ENCODE peak calls at places on chromosomes 5 and 9, in six cellular contexts. One of them, this sample, is unnamed.
A peak's percentile ranks its signal among the peaks of the same experiment; 100 is the strongest.

GRCh38 chr9:86355814-86356213 is 1.6 kb upstream of the TUT7 start:
- DNase-seq in MM.1S: no peak
- DNase-seq in hepatocyte: no peak
- DNase-seq in neural progenitor cell: no peak
- DNase-seq in esophagus squamous epithelium: no peak
- DNase-seq in endodermal cell: no peak
- DNase-seq in this sample: no peak

GRCh38 chr9:95189230-95190098 is 128.0 kb downstream of the FANCC start:
- DNase-seq in MM.1S: no peak
- DNase-seq in hepatocyte: peak; percentile 71
- DNase-seq in neural progenitor cell: no peak
- DNase-seq in esophagus squamous epithelium: no peak
- DNase-seq in endodermal cell: no peak
- DNase-seq in this sample: no peak

GRCh38 chr9:86804011-86804410 is 143.3 kb downstream of the GAS1 start:
- DNase-seq in MM.1S: no peak
- DNase-seq in hepatocyte: no peak
- DNase-seq in neural progenitor cell: no peak
- DNase-seq in esophagus squamous epithelium: no peak
- DNase-seq in endodermal cell: no peak
- DNase-seq in this sample: no peak

GRCh38 chr5:180802325-180803180 is at the start of gene MGAT1:
- DNase-seq in MM.1S: peak; percentile 71
- DNase-seq in hepatocyte: peak; percentile 93
- DNase-seq in neural progenitor cell: peak; percentile 92
- DNase-seq in esophagus squamous epithelium: peak; percentile 56
- DNase-seq in endodermal cell: peak; percentile 91
- DNase-seq in this sample: peak; percentile 90

GRCh38 chr9:21833090-21833801 is 30.8 kb downstream of the MTAP start:
- DNase-seq in MM.1S: no peak
- DNase-seq in hepatocyte: no peak
- DNase-seq in neural progenitor cell: no peak
- DNase-seq in esophagus squamous epithelium: no peak
- DNase-seq in endodermal cell: no peak
- DNase-seq in this sample: no peak

GRCh38 chr9:91100878-91101450 is 260.8 kb downstream of the AUH start:
- DNase-seq in MM.1S: no peak
- DNase-seq in hepatocyte: no peak
- DNase-seq in neural progenitor cell: no peak
- DNase-seq in esophagus squamous epithelium: no peak
- DNase-seq in endodermal cell: no peak
- DNase-seq in this sample: no peak

GRCh38 chr5:74673011-74673790 is 11.8 kb upstream of the HEXB start:
- DNase-seq in MM.1S: peak; percentile 31
- DNase-seq in hepatocyte: peak; percentile 44
- DNase-seq in neural progenitor cell: peak; percentile 45
- DNase-seq in esophagus squamous epithelium: no peak
- DNase-seq in endodermal cell: no peak
- DNase-seq in this sample: no peak

GRCh38 chr9:14119694-14120514 is 194.0 kb downstream of the NFIB start:
- DNase-seq in MM.1S: no peak
- DNase-seq in hepatocyte: no peak
- DNase-seq in neural progenitor cell: no peak
- DNase-seq in esophagus squamous epithelium: no peak
- DNase-seq in endodermal cell: no peak
- DNase-seq in this sample: no peak

GRCh38 chr9:109912082-109912581 is 132.1 kb downstream of the PALM2AKAP2 start:
- DNase-seq in MM.1S: no peak
- DNase-seq in hepatocyte: no peak
- DNase-seq in neural progenitor cell: no peak
- DNase-seq in esophagus squamous epithelium: no peak
- DNase-seq in endodermal cell: no peak
- DNase-seq in this sample: no peak

GRCh38 chr9:98227883-98228282 is 27.6 kb downstream of the TBC1D2 start:
- DNase-seq in MM.1S: no peak
- DNase-seq in hepatocyte: peak; percentile 48
- DNase-seq in neural progenitor cell: peak; percentile 13
- DNase-seq in esophagus squamous epithelium: no peak
- DNase-seq in endodermal cell: no peak
- DNase-seq in this sample: no peak

GRCh38 chr9:87713278-87713989 is 12.5 kb upstream of the CTSL start:
- DNase-seq in MM.1S: no peak
- DNase-seq in hepatocyte: peak; percentile 78
- DNase-seq in neural progenitor cell: no peak
- DNase-seq in esophagus squamous epithelium: peak; percentile 19
- DNase-seq in endodermal cell: peak; percentile 50
- DNase-seq in this sample: peak; percentile 62

GRCh38 chr5:68272289-68272688 is 56.7 kb downstream of the PIK3R1 start:
- DNase-seq in MM.1S: peak; percentile 29
- DNase-seq in hepatocyte: no peak
- DNase-seq in neural progenitor cell: no peak
- DNase-seq in esophagus squamous epithelium: no peak
- DNase-seq in endodermal cell: no peak
- DNase-seq in this sample: no peak

GRCh38 chr9:110123364-110124095 is 84.4 kb downstream of the C9orf152 start:
- DNase-seq in MM.1S: no peak
- DNase-seq in hepatocyte: no peak
- DNase-seq in neural progenitor cell: no peak
- DNase-seq in esophagus squamous epithelium: no peak
- DNase-seq in endodermal cell: no peak
- DNase-seq in this sample: no peak

GRCh38 chr5:12480487-12480886 is 576.2 kb upstream of the CTNND2 start:
- DNase-seq in MM.1S: no peak
- DNase-seq in hepatocyte: no peak
- DNase-seq in neural progenitor cell: no peak
- DNase-seq in esophagus squamous epithelium: no peak
- DNase-seq in endodermal cell: no peak
- DNase-seq in this sample: no peak

GRCh38 chr9:132249123-132249522 is 87.3 kb downstream of the NTNG2 start:
- DNase-seq in MM.1S: no peak
- DNase-seq in hepatocyte: no peak
- DNase-seq in neural progenitor cell: no peak
- DNase-seq in esophagus squamous epithelium: no peak
- DNase-seq in endodermal cell: no peak
- DNase-seq in this sample: no peak

GRCh38 chr9:33263936-33264472 is 504 bp downstream of the BAG1 start:
- DNase-seq in MM.1S: peak; percentile 55
- DNase-seq in hepatocyte: peak; percentile 52
- DNase-seq in neural progenitor cell: no peak
- DNase-seq in esophagus squamous epithelium: peak; percentile 49
- DNase-seq in endodermal cell: no peak
- DNase-seq in this sample: peak; percentile 73

GRCh38 chr9:621199-621860 is 220.2 kb upstream of the DMRT1 start:
- DNase-seq in MM.1S: no peak
- DNase-seq in hepatocyte: no peak
- DNase-seq in neural progenitor cell: no peak
- DNase-seq in esophagus squamous epithelium: no peak
- DNase-seq in endodermal cell: no peak
- DNase-seq in this sample: no peak

GRCh38 chr5:55226934-55227737 is at the start of gene MCIDAS:
- DNase-seq in MM.1S: peak; percentile 84
- DNase-seq in hepatocyte: peak; percentile 76
- DNase-seq in neural progenitor cell: peak; percentile 93
- DNase-seq in esophagus squamous epithelium: no peak
- DNase-seq in endodermal cell: peak; percentile 91
- DNase-seq in this sample: peak; percentile 64

GRCh38 chr5:64487283-64487682 is 18.5 kb upstream of the RGS7BP start:
- DNase-seq in MM.1S: no peak
- DNase-seq in hepatocyte: no peak
- DNase-seq in neural progenitor cell: no peak
- DNase-seq in esophagus squamous epithelium: no peak
- DNase-seq in endodermal cell: no peak
- DNase-seq in this sample: no peak

GRCh38 chr5:109467058-109467457 is 57.3 kb upstream of the PJA2 start:
- DNase-seq in MM.1S: no peak
- DNase-seq in hepatocyte: no peak
- DNase-seq in neural progenitor cell: no peak
- DNase-seq in esophagus squamous epithelium: no peak
- DNase-seq in endodermal cell: no peak
- DNase-seq in this sample: no peak

GRCh38 chr5:40680741-40681350 is 1.1 kb downstream of the PTGER4 start:
- DNase-seq in MM.1S: no peak
- DNase-seq in hepatocyte: no peak
- DNase-seq in neural progenitor cell: peak; percentile 44
- DNase-seq in esophagus squamous epithelium: peak; percentile 27
- DNase-seq in endodermal cell: peak; percentile 79
- DNase-seq in this sample: peak; percentile 60

GRCh38 chr5:87113848-87114247 is 153.8 kb upstream of the RASA1 start:
- DNase-seq in MM.1S: no peak
- DNase-seq in hepatocyte: no peak
- DNase-seq in neural progenitor cell: no peak
- DNase-seq in esophagus squamous epithelium: no peak
- DNase-seq in endodermal cell: no peak
- DNase-seq in this sample: no peak

GRCh38 chr5:151063136-151063544 is 17.7 kb downstream of the TNIP1 start:
- DNase-seq in MM.1S: no peak
- DNase-seq in hepatocyte: no peak
- DNase-seq in neural progenitor cell: no peak
- DNase-seq in esophagus squamous epithelium: no peak
- DNase-seq in endodermal cell: no peak
- DNase-seq in this sample: no peak
- H3K27ac ChIP-seq in MM.1S: no peak overlapping the region
- H3K27ac ChIP-seq in hepatocyte: peak overlapping the region; percentile 51
- H3K27ac ChIP-seq in neural progenitor cell: no peak overlapping the region
- H3K27ac ChIP-seq in esophagus squamous epithelium: peak overlapping the region; percentile 75
- H3K27ac ChIP-seq in endodermal cell: no peak overlapping the region
- H3K27ac ChIP-seq in this sample: peak overlapping the region; percentile 39

DNA sequence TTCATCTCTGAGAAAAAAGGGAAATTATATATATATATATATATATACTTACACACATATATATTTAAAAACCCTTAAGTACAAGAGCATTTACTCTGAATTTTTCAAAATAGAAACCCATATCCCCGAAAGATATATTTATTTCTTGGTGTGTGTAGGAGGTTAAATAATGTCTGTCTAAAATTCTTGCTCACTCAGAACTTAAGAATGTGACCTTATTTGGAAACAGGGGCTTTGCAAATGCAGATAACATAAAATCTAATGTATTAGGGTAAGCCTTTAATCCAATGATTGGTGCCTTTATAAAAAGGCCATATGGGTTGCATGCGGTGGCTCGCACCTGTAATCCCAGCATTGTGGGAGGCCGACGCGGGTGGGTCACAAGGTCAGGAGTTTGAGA is 517.3 kb upstream of the TLE4 start:
- DNase-seq in MM.1S: no peak
- DNase-seq in hepatocyte: no peak
- DNase-seq in neural progenitor cell: no peak
- DNase-seq in esophagus squamous epithelium: no peak
- DNase-seq in endodermal cell: no peak
- DNase-seq in this sample: no peak
- H3K9me3 ChIP-seq in MM.1S: no peaks in the 10 kb centered on the region
- H3K9me3 ChIP-seq in hepatocyte: no peaks in the 10 kb centered on the region
- H3K9me3 ChIP-seq in neural progenitor cell: no peaks in the 10 kb centered on the region
- H3K9me3 ChIP-seq in esophagus squamous epithelium: no peaks in the 10 kb centered on the region
- H3K9me3 ChIP-seq in endodermal cell: no peaks in the 10 kb centered on the region
- H3K9me3 ChIP-seq in this sample: no peaks in the 10 kb centered on the region

GRCh38 chr5:32099486-32100035 is 74.6 kb downstream of the GOLPH3 start:
- DNase-seq in MM.1S: no peak
- DNase-seq in hepatocyte: no peak
- DNase-seq in neural progenitor cell: no peak
- DNase-seq in esophagus squamous epithelium: no peak
- DNase-seq in endodermal cell: no peak
- DNase-seq in this sample: no peak
- H3K27ac ChIP-seq in MM.1S: no peak overlapping the region
- H3K27ac ChIP-seq in hepatocyte: peak overlapping the region; percentile 27
- H3K27ac ChIP-seq in neural progenitor cell: no peak overlapping the region
- H3K27ac ChIP-seq in esophagus squamous epithelium: no peak overlapping the region
- H3K27ac ChIP-seq in endodermal cell: peak overlapping the region; percentile 50
- H3K27ac ChIP-seq in this sample: no peak overlapping the region

DNA sequence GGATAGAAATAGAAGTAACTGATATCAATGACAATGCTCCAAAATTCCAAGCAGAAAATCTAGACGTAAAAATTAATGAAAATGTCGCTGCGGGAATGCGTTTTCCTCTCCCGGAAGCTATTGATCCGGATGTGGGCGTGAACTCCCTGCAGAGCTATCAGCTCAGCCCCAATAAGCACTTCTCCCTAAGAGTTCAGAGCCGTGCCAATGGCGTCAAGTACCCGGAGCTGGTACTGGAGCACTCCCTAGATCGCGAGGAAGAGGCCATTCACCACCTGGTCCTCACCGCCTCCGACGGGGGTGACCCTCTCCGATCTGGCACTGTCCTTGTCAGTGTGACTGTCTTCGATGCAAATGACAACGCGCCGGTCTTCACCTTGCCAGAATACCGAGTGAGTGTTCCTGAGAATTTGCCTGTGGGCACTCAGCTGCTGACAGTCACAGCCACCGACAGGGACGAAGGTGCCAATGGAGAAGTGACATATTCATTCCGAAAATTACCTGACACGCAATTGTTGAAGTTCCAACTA is 818 bp downstream of the PCDHGA10 start:
- DNase-seq in MM.1S: no peak
- DNase-seq in hepatocyte: no peak
- DNase-seq in neural progenitor cell: no peak
- DNase-seq in esophagus squamous epithelium: no peak
- DNase-seq in endodermal cell: no peak
- DNase-seq in this sample: no peak
- H3K9me3 ChIP-seq in MM.1S: no peaks in the 10 kb centered on the region
- H3K9me3 ChIP-seq in hepatocyte: peaks cover 49% of the 10 kb centered on the region
- H3K9me3 ChIP-seq in neural progenitor cell: peaks cover 41% of the 10 kb centered on the region
- H3K9me3 ChIP-seq in esophagus squamous epithelium: peaks cover 96% of the 10 kb centered on the region
- H3K9me3 ChIP-seq in endodermal cell: peaks cover 33% of the 10 kb centered on the region
- H3K9me3 ChIP-seq in this sample: peaks cover 9% of the 10 kb centered on the region

GRCh38 chr5:5351288-5352089 is 71.0 kb upstream of the ICE1 start:
- DNase-seq in MM.1S: no peak
- DNase-seq in hepatocyte: peak; percentile 67
- DNase-seq in neural progenitor cell: peak; percentile 70
- DNase-seq in esophagus squamous epithelium: no peak
- DNase-seq in endodermal cell: no peak
- DNase-seq in this sample: no peak
- H3K27ac ChIP-seq in MM.1S: no peak overlapping the region
- H3K27ac ChIP-seq in hepatocyte: peak overlapping the region; percentile 39
- H3K27ac ChIP-seq in neural progenitor cell: peak overlapping the region; percentile 41
- H3K27ac ChIP-seq in esophagus squamous epithelium: no peak overlapping the region
- H3K27ac ChIP-seq in endodermal cell: no peak overlapping the region
- H3K27ac ChIP-seq in this sample: no peak overlapping the region

DNA sequence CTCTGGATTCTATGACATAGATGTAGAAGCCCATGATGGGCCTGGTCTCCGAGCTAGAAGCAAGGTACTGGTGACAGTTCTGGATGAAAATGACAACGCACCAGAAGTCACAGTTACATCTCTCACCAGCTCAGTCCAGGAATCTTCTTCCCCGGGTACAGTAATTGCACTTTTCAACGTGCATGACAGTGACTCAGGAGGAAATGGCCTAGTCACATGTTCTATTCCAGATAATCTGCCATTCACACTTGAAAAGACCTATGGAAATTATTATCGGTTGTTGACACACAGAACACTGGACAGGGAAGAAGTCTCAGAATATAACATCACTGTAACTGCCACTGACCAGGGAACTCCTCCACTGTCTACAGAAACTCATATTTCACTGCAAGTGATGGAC is 1.3 kb downstream of the PCDHGA4 start:
- DNase-seq in MM.1S: no peak
- DNase-seq in hepatocyte: no peak
- DNase-seq in neural progenitor cell: no peak
- DNase-seq in esophagus squamous epithelium: no peak
- DNase-seq in endodermal cell: no peak
- DNase-seq in this sample: no peak
- H3K9me3 ChIP-seq in MM.1S: no peaks in the 10 kb centered on the region
- H3K9me3 ChIP-seq in hepatocyte: no peaks in the 10 kb centered on the region
- H3K9me3 ChIP-seq in neural progenitor cell: peaks cover 17% of the 10 kb centered on the region
- H3K9me3 ChIP-seq in esophagus squamous epithelium: peaks cover 98% of the 10 kb centered on the region
- H3K9me3 ChIP-seq in endodermal cell: peaks cover 66% of the 10 kb centered on the region
- H3K9me3 ChIP-seq in this sample: no peaks in the 10 kb centered on the region

GRCh38 chr9:136242248-136242647 is 3.4 kb downstream of the QSOX2 start:
- DNase-seq in MM.1S: no peak
- DNase-seq in hepatocyte: no peak
- DNase-seq in neural progenitor cell: no peak
- DNase-seq in esophagus squamous epithelium: no peak
- DNase-seq in endodermal cell: no peak
- DNase-seq in this sample: no peak
- H3K27ac ChIP-seq in MM.1S: no peak overlapping the region
- H3K27ac ChIP-seq in hepatocyte: no peak overlapping the region
- H3K27ac ChIP-seq in neural progenitor cell: no peak overlapping the region
- H3K27ac ChIP-seq in esophagus squamous epithelium: no peak overlapping the region
- H3K27ac ChIP-seq in endodermal cell: no peak overlapping the region
- H3K27ac ChIP-seq in this sample: no peak overlapping the region